ENCODE peak calls at places on chromosomes 6 and 20, in six cellular contexts. Y is lower lobe of right lung, V is A549, K is IMR-90, M is fibroblast of lung, H is sigmoid colon. W is an unnamed sample. For H3K4me1 and H3K9me3, the result is how much of the 10 kb centered on the place peaks cover.

GRCh38 chr20:11108102-11108842 is 434.5 kb upstream of the JAG1 start:
- DNase-seq in M (peak), H (no peak), K (peak), V (no peak), Y (no peak), W (no peak)

GRCh38 chr6:119620846-119621570 is 271.4 kb upstream of the MAN1A1 start:
- DNase-seq in H (no peak), V (no peak), K (peak), M (peak), Y (no peak), W (no peak)

GRCh38 chr6:7468382-7469081 is 72.9 kb upstream of the DSP start:
- DNase-seq in H (no peak), K (peak), V (peak), Y (no peak), M (peak), W (peak)

GRCh38 chr6:44527191-44527960 is 139.9 kb downstream of the CDC5L start:
- DNase-seq in Y (no peak), M (no peak), V (no peak), K (no peak), H (no peak), W (no peak)

GRCh38 chr20:48823960-48824497 is 3.8 kb downstream of the PREX1 start:
- DNase-seq in V (no peak), M (peak), Y (no peak), H (no peak), K (peak), W (peak)

GRCh38 chr20:11917663-11918062 is at the start of gene BTBD3:
- DNase-seq in K (peak), Y (peak), V (no peak), M (peak), H (peak), W (no peak)

GRCh38 chr6:166223091-166223490 is 55.4 kb upstream of the TBXT start:
- DNase-seq in V (no peak), K (no peak), M (no peak), H (no peak), Y (no peak), W (no peak)

GRCh38 chr20:13022401-13023170 is 13.8 kb downstream of the SPTLC3 start:
- DNase-seq in V (no peak), K (peak), Y (no peak), M (peak), H (no peak), W (peak)

GRCh38 chr6:107866606-107867301 is 42.6 kb upstream of the SCML4 start:
- DNase-seq in Y (no peak), H (no peak), M (peak), K (peak), V (peak), W (no peak)

GRCh38 chr20:34062651-34063482 is 49.2 kb downstream of the EIF2S2 start:
- DNase-seq in K (peak), H (no peak), V (no peak), M (no peak), Y (no peak), W (no peak)

GRCh38 chr6:37480951-37481597 is 18.6 kb downstream of the CCDC167 start:
- DNase-seq in Y (no peak), V (no peak), K (no peak), H (no peak), M (no peak), W (no peak)

GRCh38 chr20:24543168-24543567 is 73.7 kb downstream of the SYNDIG1 start:
- DNase-seq in K (no peak), M (no peak), V (no peak), H (no peak), Y (no peak), W (no peak)

GRCh38 chr6:39880521-39881048 is 53.7 kb downstream of the MOCS1 start:
- DNase-seq in H (peak), Y (no peak), M (no peak), V (no peak), K (no peak), W (no peak)

GRCh38 chr6:39879535-39879934 is 54.7 kb downstream of the MOCS1 start:
- DNase-seq in Y (no peak), M (no peak), K (peak), V (no peak), H (no peak), W (no peak)

GRCh38 chr6:39882567-39882953 is 51.7 kb downstream of the MOCS1 start:
- DNase-seq in H (peak), M (peak), K (peak), Y (no peak), V (no peak), W (peak)

GRCh38 chr6:39884696-39885095 is 49.6 kb downstream of the MOCS1 start:
- DNase-seq in K (peak), H (no peak), V (no peak), M (peak), Y (no peak), W (no peak)

GRCh38 chr6:39881851-39882566 is 52.3 kb downstream of the MOCS1 start:
- DNase-seq in Y (no peak), H (peak), K (peak), V (no peak), M (peak), W (no peak)
- H3K4me1 ChIP-seq in Y (under half), H (under half), K (under half), V (under half), M (under half), W (under half)

DNA sequence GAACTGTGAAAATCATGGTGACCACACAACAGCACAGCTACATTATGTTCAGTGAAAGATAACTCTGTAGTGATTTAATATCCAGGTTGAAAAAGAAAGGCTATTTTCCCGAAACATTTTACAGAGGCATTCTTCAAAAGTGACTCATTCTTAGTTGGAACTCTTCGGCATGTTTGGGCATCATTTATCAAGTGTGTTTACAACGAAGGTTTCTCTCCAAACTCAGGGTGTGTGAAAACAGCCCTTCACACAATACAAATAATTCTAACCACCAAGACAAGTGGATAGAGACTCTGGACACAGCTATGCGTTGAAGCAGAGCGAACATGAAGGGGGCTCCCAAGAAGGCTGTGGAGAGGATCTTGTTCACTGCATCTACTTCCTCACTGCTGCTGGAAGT is 57.6 kb downstream of the CBLN4 start:
- DNase-seq in H (no peak), M (no peak), Y (no peak), V (no peak), K (no peak), W (no peak)
- H3K9me3 ChIP-seq in H (under half), M (under half), Y (under half), V (under half), K (under half), W (under half)

DNA sequence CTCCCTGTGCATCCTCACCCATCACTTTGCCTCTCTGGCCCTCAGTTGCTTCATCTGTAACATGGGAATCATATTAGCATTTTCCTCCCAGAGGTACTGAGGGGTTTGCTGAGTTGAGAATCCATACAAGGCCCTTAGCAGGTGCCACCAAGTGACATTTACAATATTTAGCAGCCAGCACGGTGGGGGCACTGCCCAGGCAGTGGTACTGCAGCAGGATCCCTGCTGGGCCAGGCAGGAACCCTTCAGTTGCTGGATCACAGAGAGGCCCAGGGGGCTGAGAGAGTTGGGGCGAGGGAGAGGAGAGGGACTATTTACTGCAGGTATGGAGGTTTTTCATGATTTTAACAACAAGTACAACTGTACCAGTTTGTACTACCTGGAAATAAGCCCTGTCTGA is 65.9 kb downstream of the CDH22 start:
- DNase-seq in K (no peak), Y (no peak), M (no peak), H (no peak), V (no peak), W (no peak)
- H3K27ac ChIP-seq in K (no peak), Y (no peak), M (no peak), H (no peak), V (no peak), W (no peak)

GRCh38 chr6:35259194-35259945 is at the start of gene ZNF76:
- DNase-seq in K (peak), M (peak), V (peak), H (peak), Y (peak), W (peak)
- H3K4me1 ChIP-seq in K (under half), M (under half), V (under half), H (under half), Y (under half), W (under half)

GRCh38 chr20:29690274-29690673 is 1567.2 kb upstream of the DEFB115 start:
- DNase-seq in H (peak), Y (peak), K (no peak), M (no peak), V (no peak), W (no peak)

GRCh38 chr20:29687438-29687837 is 1570.0 kb upstream of the DEFB115 start:
- DNase-seq in M (no peak), K (no peak), Y (no peak), H (no peak), V (no peak), W (no peak)

GRCh38 chr20:29689411-29690225 is 1567.8 kb upstream of the DEFB115 start:
- DNase-seq in M (no peak), K (no peak), Y (peak), H (peak), V (no peak), W (no peak)
- H3K9me3 ChIP-seq in M (under half), K (under half), Y (under half), H (under half), V (under half), W (under half)

GRCh38 chr6:74366634-74367033 is 670.6 kb downstream of the CD109 start:
- DNase-seq in K (peak), H (no peak), M (peak), V (no peak), Y (no peak), W (peak)
- H3K27ac ChIP-seq in K (no peak), H (no peak), M (no peak), V (no peak), Y (no peak), W (no peak)

GRCh38 chr6:130138116-130138908 is 84.4 kb downstream of the SAMD3 start:
- DNase-seq in H (no peak), M (no peak), K (no peak), Y (no peak), V (no peak), W (no peak)
- H3K4me1 ChIP-seq in H (under half), M (under half), K (under half), Y (under half), V (under half), W (under half)

GRCh38 chr6:168363302-168363701 is 43.7 kb upstream of the DACT2 start:
- DNase-seq in Y (no peak), M (no peak), H (peak), V (no peak), K (no peak), W (no peak)
- H3K9me3 ChIP-seq in Y (under half), M (under half), H (under half), V (under half), K (under half), W (under half)

GRCh38 chr6:144344651-144345050 is 59.5 kb downstream of the UTRN start:
- DNase-seq in M (no peak), K (no peak), Y (no peak), H (no peak), V (no peak), W (no peak)
- H3K27ac ChIP-seq in M (no peak), K (no peak), Y (peak), H (peak), V (peak), W (no peak)

GRCh38 chr6:134147033-134147533 is 94.7 kb upstream of the SLC2A12 start:
- DNase-seq in M (no peak), H (no peak), V (no peak), K (no peak), Y (no peak), W (no peak)
- H3K4me1 ChIP-seq in M (under half), H (under half), V (under half), K (under half), Y (under half), W (under half)